ENCODE peak calls at places on chromosome 16, in seven cellular contexts. R, K, Q, L, B, A and I are unnamed samples.

GRCh38 chr16:83771306-83771942 is 36.4 kb upstream of the HSBP1 start:
- DNase-seq in R (no peak), K (no peak), Q (peak), L (peak), B (no peak), A (no peak), I (no peak)

GRCh38 chr16:56688762-56689161 is 6.5 kb downstream of the MT1X start:
- DNase-seq in R (no peak), K (no peak), Q (no peak), L (no peak), B (no peak), A (no peak), I (no peak)

GRCh38 chr16:31712064-31712540 is 161.5 kb upstream of the ZNF267 start:
- DNase-seq in R (no peak), K (peak), Q (no peak), L (no peak), B (no peak), A (no peak), I (no peak)

GRCh38 chr16:10579965-10580918 is at the start of gene EMP2:
- DNase-seq in R (peak), K (peak), Q (peak), L (peak), B (peak), A (no peak), I (peak)

GRCh38 chr16:76639685-76640289 is 362.6 kb downstream of the CNTNAP4 start:
- DNase-seq in R (no peak), K (no peak), Q (no peak), L (peak), B (no peak), A (no peak), I (no peak)

GRCh38 chr16:50315346-50315997 is 49.1 kb downstream of the ADCY7 start:
- DNase-seq in R (no peak), K (no peak), Q (peak), L (peak), B (no peak), A (no peak), I (no peak)

GRCh38 chr16:4780235-4780634 is 7.9 kb downstream of the SEPTIN12 start:
- DNase-seq in R (no peak), K (no peak), Q (no peak), L (no peak), B (no peak), A (no peak), I (no peak)

GRCh38 chr16:9837481-9837880 is 344.7 kb downstream of the GRIN2A start:
- DNase-seq in R (no peak), K (no peak), Q (no peak), L (no peak), B (no peak), A (no peak), I (no peak)

GRCh38 chr16:57624044-57624688 is 4.3 kb upstream of the ADGRG1 start:
- DNase-seq in R (no peak), K (no peak), Q (peak), L (no peak), B (no peak), A (no peak), I (no peak)

GRCh38 chr16:89020068-89020924 is 43.3 kb upstream of the CBFA2T3 start:
- DNase-seq in R (no peak), K (peak), Q (no peak), L (no peak), B (no peak), A (no peak), I (peak)

GRCh38 chr16:57669476-57670162 is 1.5 kb downstream of the ADGRG3 start:
- DNase-seq in R (no peak), K (no peak), Q (no peak), L (no peak), B (no peak), A (no peak), I (no peak)

GRCh38 chr16:50371936-50372595 is 3.3 kb upstream of the BRD7 start:
- DNase-seq in R (no peak), K (no peak), Q (peak), L (peak), B (no peak), A (no peak), I (no peak)

GRCh38 chr16:2774161-2774891 is 2.8 kb downstream of the ELOB start:
- DNase-seq in R (peak), K (no peak), Q (peak), L (no peak), B (no peak), A (no peak), I (no peak)

GRCh38 chr16:55625843-55626242 is 29.9 kb upstream of the SLC6A2 start:
- DNase-seq in R (no peak), K (no peak), Q (no peak), L (no peak), B (no peak), A (no peak), I (no peak)

GRCh38 chr16:66507731-66508239 is 42.1 kb downstream of the TK2 start:
- DNase-seq in R (no peak), K (no peak), Q (no peak), L (no peak), B (no peak), A (no peak), I (no peak)
- TF ChIP-seq CTCF in R (no peak), K (no peak), Q (no peak), L (no peak), B (no peak), A (no peak), I (no peak)

GRCh38 chr16:66549284-66550131 is at the start of gene TK2:
- DNase-seq in R (peak), K (peak), Q (peak), L (peak), B (no peak), A (no peak), I (peak)
- TF ChIP-seq CTCF in R (peak), K (no peak), Q (peak), L (no peak), B (peak), A (no peak), I (no peak)

GRCh38 chr16:62068747-62069146 is 32.5 kb upstream of the CDH8 start:
- DNase-seq in R (no peak), K (no peak), Q (no peak), L (peak), B (no peak), A (no peak), I (no peak)
- TF ChIP-seq CTCF in R (no peak), K (no peak), Q (no peak), L (peak), B (peak), A (no peak), I (no peak)

GRCh38 chr16:7615565-7615964 is 282.9 kb downstream of the RBFOX1 start:
- DNase-seq in R (no peak), K (no peak), Q (no peak), L (no peak), B (no peak), A (no peak), I (no peak)
- TF ChIP-seq CTCF in R (no peak), K (no peak), Q (no peak), L (no peak), B (no peak), A (no peak), I (no peak)

DNA sequence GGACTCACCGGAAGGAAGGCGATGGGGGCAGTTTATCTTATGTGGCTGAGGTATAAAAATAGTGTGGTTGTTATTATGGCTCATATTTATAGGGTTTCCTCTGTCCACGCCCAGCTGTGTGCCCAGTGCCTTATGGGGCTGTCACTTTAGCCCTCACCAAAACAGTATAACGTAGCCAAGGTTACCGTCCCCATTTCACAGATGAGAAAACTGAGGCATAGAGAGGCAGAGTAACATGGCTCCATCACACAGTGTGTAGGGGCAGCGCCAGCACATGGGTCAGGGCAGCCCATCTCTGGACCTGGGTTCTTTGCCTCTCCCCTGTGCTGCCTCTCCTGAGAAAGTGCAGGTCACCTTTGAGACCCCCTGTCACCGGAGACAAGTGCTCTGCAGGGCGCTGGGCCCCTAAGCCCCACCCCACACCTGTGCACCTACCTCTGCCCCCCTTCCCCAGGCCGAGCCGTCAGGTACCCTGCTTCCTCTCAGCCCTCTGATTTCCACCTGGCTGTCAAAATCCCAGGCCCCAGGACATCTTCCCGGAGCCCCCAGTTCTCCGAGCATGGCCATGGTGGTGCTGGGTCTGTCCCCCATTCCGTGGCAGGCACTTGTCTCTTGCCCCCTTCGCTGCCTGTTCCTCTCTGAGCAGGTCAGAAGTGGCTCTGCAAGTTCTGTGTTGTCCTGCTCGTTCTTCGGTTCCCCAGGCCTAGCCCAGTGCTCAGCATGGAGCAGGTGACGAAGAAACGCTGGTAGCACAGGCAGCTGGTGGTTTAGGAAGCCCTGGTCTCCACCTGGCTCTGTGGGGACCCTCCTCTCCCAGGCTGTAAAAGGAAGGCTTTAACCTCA is 7.2 kb downstream of the KIAA0513 start:
- DNase-seq in R (no peak), K (no peak), Q (no peak), L (no peak), B (no peak), A (no peak), I (no peak)
- TF ChIP-seq CTCF in R (no peak), K (no peak), Q (no peak), L (no peak), B (no peak), A (no peak), I (no peak)

GRCh38 chr16:117381-118365 is 20.8 kb downstream of the NPRL3 start:
- DNase-seq in R (peak), K (peak), Q (peak), L (peak), B (peak), A (no peak), I (peak)
- TF ChIP-seq CTCF in R (peak), K (peak), Q (peak), L (peak), B (peak), A (no peak), I (peak)

GRCh38 chr16:17233301-17234002 is 237.3 kb downstream of the XYLT1 start:
- DNase-seq in R (no peak), K (no peak), Q (no peak), L (no peak), B (no peak), A (no peak), I (no peak)

GRCh38 chr16:17235147-17235817 is 235.5 kb downstream of the XYLT1 start:
- DNase-seq in R (no peak), K (no peak), Q (no peak), L (no peak), B (no peak), A (no peak), I (no peak)

GRCh38 chr16:17238285-17239028 is 232.3 kb downstream of the XYLT1 start:
- DNase-seq in R (no peak), K (no peak), Q (no peak), L (no peak), B (no peak), A (no peak), I (peak)

GRCh38 chr16:17241264-17241835 is 229.4 kb downstream of the XYLT1 start:
- DNase-seq in R (no peak), K (no peak), Q (no peak), L (no peak), B (no peak), A (peak), I (no peak)

GRCh38 chr16:17237350-17237944 is 233.3 kb downstream of the XYLT1 start:
- DNase-seq in R (no peak), K (no peak), Q (no peak), L (no peak), B (no peak), A (no peak), I (no peak)
- TF ChIP-seq CTCF in R (no peak), K (no peak), Q (no peak), L (no peak), B (no peak), A (no peak), I (no peak)